ENCODE peak calls at places on chromosomes 3 and 15, in eight cellular contexts. P, F, N, R, G, J, Z and V are unnamed samples.
A peak's percentile ranks its signal among the peaks of the same experiment; 100 is the strongest.

GRCh38 chr15:98906712-98907083 is 100.9 kb downstream of the PGPEP1L start:
- DNase-seq in P (peak; percentile 38), F (peak; percentile 58), N (peak; percentile 55), R (no peak), G (no peak), J (no peak), Z (no peak), V (no peak)

GRCh38 chr15:91873133-91873526 is 19.6 kb downstream of the SLCO3A1 start:
- DNase-seq in P (no peak), F (no peak), N (no peak), R (no peak), G (no peak), J (no peak), Z (no peak), V (no peak)

GRCh38 chr3:141127344-141128125 is 76.4 kb downstream of the SPSB4 start:
- DNase-seq in P (no peak), F (no peak), N (no peak), R (no peak), G (peak; percentile 82), J (no peak), Z (no peak), V (no peak)

GRCh38 chr3:182568206-182568605 is 225.1 kb upstream of the ATP11B start:
- DNase-seq in P (no peak), F (no peak), N (no peak), R (no peak), G (no peak), J (no peak), Z (no peak), V (no peak)

GRCh38 chr15:31307270-31308184 is 19.1 kb upstream of the KLF13 start:
- DNase-seq in P (no peak), F (no peak), N (no peak), R (no peak), G (peak; percentile 87), J (no peak), Z (no peak), V (peak; percentile 4)

GRCh38 chr3:71407833-71408232 is 175.7 kb downstream of the FOXP1 start:
- DNase-seq in P (no peak), F (no peak), N (no peak), R (no peak), G (no peak), J (no peak), Z (no peak), V (no peak)

GRCh38 chr3:127428344-127429001 is 140.6 kb upstream of the PRR20G start:
- DNase-seq in P (no peak), F (no peak), N (no peak), R (no peak), G (no peak), J (no peak), Z (peak; percentile 3), V (no peak)

GRCh38 chr15:76139368-76140068 is 79.7 kb downstream of the TMEM266 start:
- DNase-seq in P (peak; percentile 74), F (peak; percentile 66), N (peak; percentile 49), R (peak; percentile 61), G (no peak), J (peak; percentile 53), Z (peak; percentile 75), V (peak; percentile 64)

GRCh38 chr15:45729146-45729545 is 94.3 kb downstream of the SQOR start:
- DNase-seq in P (no peak), F (peak; percentile 6), N (no peak), R (no peak), G (no peak), J (no peak), Z (no peak), V (no peak)

GRCh38 chr3:60932669-60933068 is 318.6 kb downstream of the FHIT start:
- DNase-seq in P (no peak), F (no peak), N (no peak), R (no peak), G (no peak), J (no peak), Z (no peak), V (no peak)

GRCh38 chr3:49655731-49656285 is 18.3 kb upstream of the APEH start:
- DNase-seq in P (no peak), F (no peak), N (no peak), R (no peak), G (no peak), J (no peak), Z (no peak), V (no peak)

GRCh38 chr3:178671261-178672191 is 135.3 kb downstream of the KCNMB2 start:
- DNase-seq in P (no peak), F (peak; percentile 34), N (no peak), R (no peak), G (no peak), J (no peak), Z (peak; percentile 48), V (no peak)

GRCh38 chr15:101361418-101361817 is 66.4 kb upstream of the SNRPA1 start:
- DNase-seq in P (no peak), F (no peak), N (no peak), R (no peak), G (no peak), J (no peak), Z (no peak), V (no peak)

GRCh38 chr3:188559069-188559410 is 405.1 kb downstream of the LPP start:
- DNase-seq in P (no peak), F (no peak), N (no peak), R (no peak), G (no peak), J (no peak), Z (no peak), V (no peak)

GRCh38 chr15:98139337-98139736 is 178.8 kb downstream of the ARRDC4 start:
- DNase-seq in P (no peak), F (no peak), N (no peak), R (no peak), G (no peak), J (no peak), Z (no peak), V (no peak)

DNA sequence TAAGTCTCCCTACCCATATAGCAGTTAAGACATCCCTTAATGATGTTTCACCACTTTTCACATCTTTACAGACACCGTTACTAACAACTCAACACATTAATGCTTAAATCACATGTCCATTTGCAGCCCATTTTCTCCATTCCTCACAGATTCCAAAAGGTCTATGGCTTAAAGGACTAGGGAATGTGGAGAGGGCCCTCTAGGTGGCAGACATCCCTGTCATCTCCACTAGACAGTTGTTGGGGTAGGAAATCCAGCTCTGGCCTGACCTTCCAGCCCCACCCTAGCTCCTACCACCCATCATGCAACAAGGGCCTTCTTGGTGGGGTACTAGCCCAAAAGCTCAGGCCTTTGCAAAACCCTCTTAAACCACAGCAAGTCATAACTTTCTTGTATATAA is 25.2 kb downstream of the CPEB1 start:
- DNase-seq in P (no peak), F (no peak), N (no peak), R (no peak), G (no peak), J (no peak), Z (no peak), V (no peak)
- TF ChIP-seq CTCF in P (no peak), F (no peak), N (peak; percentile 12), R (peak; percentile 53), G (no peak), J (no peak), Z (no peak), V (no peak)

GRCh38 chr3:172750069-172750367 is 508 bp upstream of the ECT2 start:
- DNase-seq in P (no peak), F (no peak), N (no peak), R (no peak), G (no peak), J (no peak), Z (no peak), V (no peak)

GRCh38 chr3:172750368-172751187 is at the start of gene ECT2:
- DNase-seq in P (peak; percentile 99), F (peak; percentile 100), N (peak; percentile 98), R (peak; percentile 99), G (peak; percentile 100), J (peak; percentile 97), Z (peak; percentile 99), V (peak; percentile 98)

GRCh38 chr3:172751188-172751571 is 654 bp downstream of the ECT2 start:
- DNase-seq in P (no peak), F (peak; percentile 12), N (no peak), R (no peak), G (no peak), J (no peak), Z (peak; percentile 34), V (no peak)

GRCh38 chr3:172746476-172746875 is 4.0 kb upstream of the ECT2 start:
- DNase-seq in P (no peak), F (peak; percentile 16), N (no peak), R (no peak), G (no peak), J (no peak), Z (no peak), V (no peak)

DNA sequence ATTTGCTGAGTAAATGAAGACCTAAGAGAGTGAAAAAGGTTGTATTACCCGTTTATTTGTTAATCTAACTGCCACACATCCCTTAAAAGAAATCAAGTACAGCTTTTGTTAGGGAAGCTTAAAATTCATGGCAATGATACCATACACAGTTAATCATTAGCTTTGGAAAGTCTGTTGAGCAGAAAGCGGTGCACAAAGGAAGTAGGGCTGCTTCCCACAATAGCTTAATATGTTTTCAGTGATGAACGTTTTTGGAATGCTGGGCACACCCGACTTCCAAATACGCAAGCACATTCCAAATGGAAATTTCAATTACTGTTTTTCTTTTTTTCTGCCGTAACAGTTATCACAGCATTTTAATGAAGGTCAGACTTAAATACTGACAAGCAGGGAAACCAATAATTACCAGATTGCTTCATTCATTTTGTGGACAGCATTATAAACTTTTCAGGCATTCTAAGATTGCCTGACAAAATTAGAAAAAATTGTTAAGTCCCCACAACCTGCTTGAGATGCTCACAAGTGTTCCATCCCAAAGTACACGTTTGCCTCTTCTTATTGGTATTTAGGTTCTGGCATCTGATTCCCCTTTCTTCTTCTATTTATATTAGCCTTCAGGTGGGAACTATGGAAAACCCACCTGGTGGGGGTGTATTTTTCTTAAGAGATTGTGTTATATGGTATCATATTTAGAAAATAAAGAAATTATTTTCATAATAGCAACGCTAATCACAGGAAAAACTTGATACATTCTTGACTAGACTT is 1.1 kb upstream of the ECT2 start:
- DNase-seq in P (peak; percentile 42), F (peak; percentile 96), N (no peak), R (peak; percentile 91), G (no peak), J (peak; percentile 22), Z (peak; percentile 95), V (no peak)
- H3K4me3 ChIP-seq in P (no peak overlapping the region), F (peak overlapping the region; percentile 10), N (peak overlapping the region; percentile 94), R (peak overlapping the region; percentile 68), G (peak overlapping the region; percentile 81), J (peak overlapping the region; percentile 91), Z (peak overlapping the region; percentile 83), V (peak overlapping the region; percentile 74)

GRCh38 chr3:15844889-15845288 is 47.1 kb upstream of the ANKRD28 start:
- DNase-seq in P (no peak), F (no peak), N (no peak), R (no peak), G (no peak), J (no peak), Z (no peak), V (no peak)

GRCh38 chr3:15845475-15845874 is 47.7 kb upstream of the ANKRD28 start:
- DNase-seq in P (no peak), F (no peak), N (no peak), R (no peak), G (no peak), J (no peak), Z (no peak), V (no peak)

GRCh38 chr3:15839568-15839967 is 41.8 kb upstream of the ANKRD28 start:
- DNase-seq in P (no peak), F (no peak), N (no peak), R (no peak), G (no peak), J (no peak), Z (no peak), V (no peak)
- H3K9me3 ChIP-seq in P (peaks cover 32% of the 10 kb centered on the region), F (no peaks in the 10 kb centered on the region), N (peaks cover 32% of the 10 kb centered on the region), R (no peaks in the 10 kb centered on the region), G (no peaks in the 10 kb centered on the region), J (no peaks in the 10 kb centered on the region), Z (no peaks in the 10 kb centered on the region), V (no peaks in the 10 kb centered on the region)

GRCh38 chr3:72892870-72893269 is 5.0 kb downstream of the GXYLT2 start:
- DNase-seq in P (no peak), F (no peak), N (no peak), R (no peak), G (no peak), J (no peak), Z (no peak), V (no peak)
- TF ChIP-seq CTCF in P (peak; percentile 16), F (peak; percentile 9), N (peak; percentile 7), R (peak; percentile 57), G (no peak), J (no peak), Z (peak; percentile 32), V (no peak)